ENCODE peak calls at places on chromosomes 5 and 9, in six cellular contexts. H is right atrium auricular region; I is CD8-positive, alpha-beta T cell; W is naive thymus-derived CD4-positive, alpha-beta T cell; J is cardiac muscle cell; O is body of pancreas. B is an unnamed sample.

GRCh38 chr5:129664336-129664937 is 83.5 kb upstream of the MINAR2 start:
- DNase-seq in H (peak; percentile 66), I (peak; percentile 8), W (peak; percentile 2), J (peak; percentile 41), O (peak; percentile 45), B (no peak)

GRCh38 chr5:125152036-125152435 is 405.6 kb upstream of the ZNF608 start:
- DNase-seq in H (no peak), I (no peak), W (no peak), J (no peak), O (no peak), B (no peak)

GRCh38 chr9:70134360-70134759 is 90.7 kb downstream of the MAMDC2 start:
- DNase-seq in H (no peak), I (no peak), W (no peak), J (no peak), O (no peak), B (no peak)

GRCh38 chr9:6667633-6668280 is 22.2 kb upstream of the GLDC start:
- DNase-seq in H (no peak), I (no peak), W (no peak), J (peak; percentile 44), O (no peak), B (peak; percentile 1)

GRCh38 chr9:87184956-87185642 is 237.8 kb upstream of the GAS1 start:
- DNase-seq in H (no peak), I (no peak), W (no peak), J (no peak), O (no peak), B (no peak)

GRCh38 chr9:99264070-99264469 is 42.0 kb downstream of the SEC61B start:
- DNase-seq in H (no peak), I (no peak), W (no peak), J (no peak), O (no peak), B (no peak)

GRCh38 chr5:149005077-149005892 is 57.6 kb downstream of the SH3TC2 start:
- DNase-seq in H (no peak), I (no peak), W (no peak), J (no peak), O (no peak), B (no peak)

GRCh38 chr5:78927657-78928282 is 57.3 kb downstream of the ARSB start:
- DNase-seq in H (no peak), I (no peak), W (no peak), J (no peak), O (no peak), B (no peak)

GRCh38 chr5:144126707-144127106 is 43.8 kb downstream of the YIPF5 start:
- DNase-seq in H (no peak), I (no peak), W (no peak), J (no peak), O (no peak), B (no peak)

GRCh38 chr9:131817627-131818026 is 77.8 kb upstream of the RAPGEF1 start:
- DNase-seq in H (no peak), I (no peak), W (no peak), J (no peak), O (no peak), B (no peak)

GRCh38 chr9:3398232-3398648 is 127.6 kb downstream of the RFX3 start:
- DNase-seq in H (no peak), I (no peak), W (peak; percentile 48), J (no peak), O (no peak), B (no peak)

GRCh38 chr9:3401556-3401955 is 124.2 kb downstream of the RFX3 start:
- DNase-seq in H (no peak), I (no peak), W (no peak), J (no peak), O (no peak), B (no peak)

GRCh38 chr9:3403315-3403714 is 122.5 kb downstream of the RFX3 start:
- DNase-seq in H (no peak), I (no peak), W (no peak), J (no peak), O (no peak), B (no peak)

DNA sequence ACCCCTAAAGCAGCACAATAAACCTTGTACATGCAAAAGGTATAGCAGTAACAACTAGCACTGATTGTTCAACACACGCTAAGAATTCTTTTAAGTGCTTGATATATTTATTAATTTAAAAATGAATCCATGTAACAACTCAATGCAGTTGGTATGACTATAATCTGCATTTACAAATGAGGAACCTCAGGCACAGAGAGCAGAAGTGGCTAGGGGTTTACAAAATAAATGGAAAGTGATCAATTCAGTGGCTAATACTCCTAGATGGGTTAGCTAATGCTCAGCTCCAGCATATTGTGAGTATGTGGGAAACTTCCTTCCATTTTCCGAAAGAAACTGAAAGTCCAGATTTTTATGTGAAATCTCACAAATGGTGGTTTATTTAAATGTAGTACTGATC is 128.1 kb downstream of the RFX3 start:
- DNase-seq in H (no peak), I (no peak), W (no peak), J (no peak), O (no peak), B (no peak)
- H3K4me3 ChIP-seq in H (no peak overlapping the region), I (peak overlapping the region; percentile 20), W (no peak overlapping the region), J (no peak overlapping the region), O (no peak overlapping the region), B (no peak overlapping the region)

DNA sequence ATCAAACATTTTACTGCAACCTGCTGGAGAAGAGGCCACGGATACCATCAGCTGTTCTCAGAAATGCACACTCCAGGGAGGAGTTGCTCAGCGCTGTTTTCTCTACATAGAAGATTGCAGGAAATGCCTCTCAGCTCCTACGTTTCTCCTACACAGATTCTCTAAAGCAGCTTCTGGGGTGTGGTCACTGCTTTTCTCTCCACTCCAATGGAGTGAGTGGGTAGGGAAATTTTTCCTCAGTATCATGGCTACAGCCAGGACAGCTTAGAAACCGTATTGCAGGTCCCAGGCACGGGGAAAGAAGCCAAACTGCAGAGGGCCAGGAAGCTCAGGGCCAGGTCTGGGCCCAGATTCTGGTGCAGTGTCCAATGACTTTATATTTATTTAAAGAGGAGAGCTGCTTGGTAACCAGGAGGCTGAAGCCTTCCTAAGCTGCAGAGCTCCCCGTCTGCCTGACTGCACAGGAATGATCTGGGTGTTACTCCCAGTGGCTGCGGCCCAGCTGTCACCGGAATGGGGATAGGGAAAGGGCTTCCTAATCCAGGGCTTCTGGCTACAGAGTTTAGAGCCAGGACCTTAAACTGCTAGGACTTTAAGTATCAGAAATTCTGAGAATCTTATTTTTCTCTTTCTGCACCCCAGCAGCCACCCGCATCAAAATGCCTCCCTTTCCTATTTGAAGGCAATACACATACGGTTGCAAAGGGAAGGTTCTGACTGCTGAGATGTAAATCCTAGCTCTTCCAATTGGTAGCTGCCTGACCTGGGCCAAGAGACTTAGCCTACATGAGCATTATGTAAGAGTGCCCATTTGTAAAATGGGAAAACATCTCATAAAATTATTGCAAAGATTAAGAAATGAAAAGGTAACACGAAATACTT is 1.4 kb upstream of the SPTAN1 start:
- DNase-seq in H (peak; percentile 64), I (no peak), W (no peak), J (no peak), O (peak; percentile 13), B (no peak)
- H3K4me3 ChIP-seq in H (no peak overlapping the region), I (no peak overlapping the region), W (peak overlapping the region; percentile 84), J (peak overlapping the region; percentile 64), O (no peak overlapping the region), B (peak overlapping the region; percentile 69)

GRCh38 chr5:85647349-85648127 is 970.2 kb upstream of the COX7C start:
- DNase-seq in H (no peak), I (no peak), W (no peak), J (no peak), O (no peak), B (no peak)

GRCh38 chr5:85646641-85647040 is 971.1 kb upstream of the COX7C start:
- DNase-seq in H (no peak), I (no peak), W (no peak), J (no peak), O (no peak), B (no peak)

GRCh38 chr5:85648495-85648894 is 969.2 kb upstream of the COX7C start:
- DNase-seq in H (no peak), I (no peak), W (no peak), J (no peak), O (no peak), B (no peak)

GRCh38 chr5:85656050-85656449 is 961.7 kb upstream of the COX7C start:
- DNase-seq in H (no peak), I (no peak), W (no peak), J (no peak), O (no peak), B (no peak)

GRCh38 chr5:85651744-85652143 is 966.0 kb upstream of the COX7C start:
- DNase-seq in H (no peak), I (no peak), W (no peak), J (no peak), O (no peak), B (no peak)
- H3K4me3 ChIP-seq in H (no peak overlapping the region), I (no peak overlapping the region), W (no peak overlapping the region), J (no peak overlapping the region), O (no peak overlapping the region), B (no peak overlapping the region)

GRCh38 chr9:137185921-137186320 is 2.4 kb downstream of the ANAPC2 start:
- DNase-seq in H (no peak), I (no peak), W (no peak), J (no peak), O (no peak), B (no peak)

GRCh38 chr9:137187386-137187785 is 974 bp downstream of the ANAPC2 start:
- DNase-seq in H (no peak), I (no peak), W (no peak), J (no peak), O (no peak), B (no peak)

GRCh38 chr9:137188086-137188489 is 272 bp downstream of the ANAPC2 start:
- DNase-seq in H (no peak), I (no peak), W (no peak), J (no peak), O (no peak), B (no peak)

GRCh38 chr9:137184881-137185660 is 3.3 kb downstream of the ANAPC2 start:
- DNase-seq in H (no peak), I (no peak), W (no peak), J (no peak), O (no peak), B (no peak)

GRCh38 chr9:137186385-137186784 is 2.0 kb downstream of the ANAPC2 start:
- DNase-seq in H (no peak), I (no peak), W (no peak), J (no peak), O (no peak), B (no peak)
- H3K4me3 ChIP-seq in H (no peak overlapping the region), I (no peak overlapping the region), W (no peak overlapping the region), J (no peak overlapping the region), O (no peak overlapping the region), B (no peak overlapping the region)

B was measured in skeletal muscle cell.